ENCODE peak calls at places on chromosome 12, in ten cellular contexts. B is fibroblast of the aortic adventitia; W is GM10248; U is iris pigment epithelial cell; L is renal cortical epithelial cell; P is GM13977; O is H4; T is OCI-LY7; E is esophagus squamous epithelium; G is stimulated activated CD4-positive, alpha-beta T cell treated with anti-CD3 and anti-CD28 coated beads, Interleukin-15, amount 100 ng/mL, for 1 hour. A is an unnamed sample.

GRCh38 chr12:127926004-127926403 is 341.0 kb upstream of the TMEM132C start:
- DNase-seq in B (peak), W (no peak), U (peak), L (no peak), P (no peak), O (peak), T (no peak), E (no peak), G (no peak), A (no peak)

GRCh38 chr12:62783881-62784280 is 151.1 kb downstream of the PPM1H start:
- DNase-seq in B (no peak), W (no peak), U (no peak), L (no peak), P (no peak), O (no peak), T (no peak), E (no peak), G (no peak), A (no peak)

GRCh38 chr12:6323340-6323994 is 13.0 kb downstream of the PLEKHG6 start:
- DNase-seq in B (peak), W (peak), U (peak), L (peak), P (peak), O (peak), T (peak), E (no peak), G (no peak), A (no peak)

GRCh38 chr12:130552483-130552996 is 163.6 kb downstream of the RIMBP2 start:
- DNase-seq in B (no peak), W (no peak), U (no peak), L (no peak), P (no peak), O (no peak), T (no peak), E (no peak), G (no peak), A (no peak)

GRCh38 chr12:53082637-53083036 is 3.4 kb upstream of the SPRYD3 start:
- DNase-seq in B (no peak), W (no peak), U (no peak), L (no peak), P (no peak), O (no peak), T (no peak), E (no peak), G (no peak), A (no peak)

GRCh38 chr12:104457746-104458644 is 1.2 kb downstream of the CHST11 start:
- DNase-seq in B (peak), W (peak), U (no peak), L (no peak), P (peak), O (no peak), T (peak), E (no peak), G (peak), A (peak)

GRCh38 chr12:48865141-48865440 is 579 bp downstream of the RND1 start:
- DNase-seq in B (no peak), W (no peak), U (no peak), L (no peak), P (no peak), O (no peak), T (peak), E (no peak), G (no peak), A (no peak)

GRCh38 chr12:47190271-47190750 is 110.6 kb upstream of the AMIGO2 start:
- DNase-seq in B (peak), W (no peak), U (peak), L (peak), P (no peak), O (no peak), T (no peak), E (no peak), G (no peak), A (no peak)

GRCh38 chr12:79547735-79548347 is 142.9 kb downstream of the PAWR start:
- DNase-seq in B (peak), W (peak), U (peak), L (peak), P (peak), O (peak), T (peak), E (no peak), G (no peak), A (no peak)

GRCh38 chr12:99529966-99530365 is 117.6 kb upstream of the GARIN6 start:
- DNase-seq in B (no peak), W (peak), U (peak), L (peak), P (peak), O (peak), T (no peak), E (no peak), G (no peak), A (no peak)

GRCh38 chr12:131142891-131143637 is 189.4 kb downstream of the ADGRD1 start:
- DNase-seq in B (no peak), W (no peak), U (no peak), L (no peak), P (no peak), O (no peak), T (no peak), E (no peak), G (no peak), A (no peak)

GRCh38 chr12:21418403-21418802 is 19.1 kb upstream of the PYROXD1 start:
- DNase-seq in B (no peak), W (no peak), U (peak), L (peak), P (no peak), O (no peak), T (no peak), E (no peak), G (no peak), A (no peak)

GRCh38 chr12:31008961-31009840 is 64.5 kb upstream of the DDX11 start:
- DNase-seq in B (no peak), W (no peak), U (no peak), L (no peak), P (no peak), O (no peak), T (no peak), E (no peak), G (no peak), A (no peak)

GRCh38 chr12:51970904-51971646 is 19.6 kb downstream of the ACVR1B start:
- DNase-seq in B (peak), W (peak), U (peak), L (peak), P (peak), O (peak), T (peak), E (no peak), G (no peak), A (no peak)

GRCh38 chr12:13745100-13745678 is 236.2 kb downstream of the GRIN2B start:
- DNase-seq in B (no peak), W (no peak), U (no peak), L (no peak), P (no peak), O (no peak), T (no peak), E (no peak), G (no peak), A (no peak)

GRCh38 chr12:129226005-129226404 is 372.7 kb downstream of the GLT1D1 start:
- DNase-seq in B (no peak), W (no peak), U (no peak), L (no peak), P (no peak), O (no peak), T (no peak), E (no peak), G (no peak), A (no peak)

GRCh38 chr12:6377667-6377994 is 2.3 kb upstream of the SCNN1A start:
- DNase-seq in B (no peak), W (no peak), U (no peak), L (peak), P (no peak), O (no peak), T (no peak), E (no peak), G (no peak), A (peak)

GRCh38 chr12:110249716-110250225 is 31.3 kb upstream of the ATP2A2 start:
- DNase-seq in B (no peak), W (no peak), U (no peak), L (peak), P (no peak), O (no peak), T (no peak), E (no peak), G (no peak), A (peak)

GRCh38 chr12:981176-981828 is 9.7 kb upstream of the ERC1 start:
- DNase-seq in B (no peak), W (no peak), U (peak), L (peak), P (no peak), O (peak), T (no peak), E (no peak), G (no peak), A (no peak)

GRCh38 chr12:114335607-114336006 is 70.3 kb downstream of the TBX5 start:
- DNase-seq in B (no peak), W (no peak), U (no peak), L (no peak), P (no peak), O (no peak), T (no peak), E (no peak), G (no peak), A (no peak)

GRCh38 chr12:32336261-32336660 is 63.1 kb upstream of the FGD4 start:
- DNase-seq in B (no peak), W (no peak), U (peak), L (no peak), P (no peak), O (no peak), T (no peak), E (no peak), G (no peak), A (no peak)

GRCh38 chr12:56271031-56271430 is 4.3 kb downstream of the COQ10A start:
- DNase-seq in B (peak), W (no peak), U (peak), L (peak), P (no peak), O (no peak), T (peak), E (no peak), G (no peak), A (no peak)

GRCh38 chr12:124759841-124760508 is 103.7 kb downstream of the SCARB1 start:
- DNase-seq in B (no peak), W (no peak), U (peak), L (peak), P (no peak), O (no peak), T (no peak), E (no peak), G (no peak), A (no peak)

GRCh38 chr12:39095636-39096330 is 190.4 kb upstream of the CPNE8 start:
- DNase-seq in B (no peak), W (no peak), U (no peak), L (no peak), P (no peak), O (no peak), T (no peak), E (no peak), G (no peak), A (no peak)

GRCh38 chr12:53935562-53936341 is 2.9 kb upstream of the HOXC13 start:
- DNase-seq in B (no peak), W (no peak), U (no peak), L (no peak), P (no peak), O (no peak), T (no peak), E (no peak), G (no peak), A (no peak)

GRCh38 chr12:92608418-92609091 is 94.2 kb upstream of the PLEKHG7 start:
- DNase-seq in B (peak), W (no peak), U (peak), L (peak), P (peak), O (peak), T (peak), E (no peak), G (no peak), A (no peak)

GRCh38 chr12:97047361-97047760 is 140.3 kb downstream of the NEDD1 start:
- DNase-seq in B (no peak), W (no peak), U (no peak), L (no peak), P (no peak), O (no peak), T (no peak), E (no peak), G (no peak), A (no peak)

GRCh38 chr12:33423706-33424105 is 15.9 kb downstream of the SYT10 start:
- DNase-seq in B (no peak), W (no peak), U (no peak), L (no peak), P (no peak), O (no peak), T (no peak), E (no peak), G (no peak), A (no peak)

GRCh38 chr12:4271433-4272013 is 2.0 kb upstream of the CCND2 start:
- DNase-seq in B (no peak), W (peak), U (peak), L (no peak), P (peak), O (no peak), T (no peak), E (no peak), G (no peak), A (no peak)

GRCh38 chr12:3362751-3363150 is 128.3 kb upstream of the PRMT8 start:
- DNase-seq in B (no peak), W (no peak), U (no peak), L (peak), P (no peak), O (no peak), T (no peak), E (no peak), G (no peak), A (no peak)

GRCh38 chr12:80707126-80707829 is at the start of gene MYF6:
- DNase-seq in B (no peak), W (no peak), U (no peak), L (no peak), P (no peak), O (no peak), T (no peak), E (no peak), G (no peak), A (no peak)

GRCh38 chr12:26195250-26195640 is at the start of gene SSPN:
- DNase-seq in B (peak), W (peak), U (peak), L (peak), P (no peak), O (no peak), T (no peak), E (peak), G (no peak), A (peak)

GRCh38 chr12:116183741-116184141 is 93.8 kb downstream of the MED13L start:
- DNase-seq in B (peak), W (no peak), U (no peak), L (no peak), P (no peak), O (peak), T (no peak), E (no peak), G (no peak), A (no peak)

GRCh38 chr12:27554421-27555186 is 30.6 kb downstream of the PPFIBP1 start:
- DNase-seq in B (peak), W (no peak), U (no peak), L (peak), P (no peak), O (no peak), T (no peak), E (no peak), G (no peak), A (peak)

GRCh38 chr12:116933101-116933500 is 22.4 kb downstream of the FBXW8 start:
- DNase-seq in B (peak), W (no peak), U (no peak), L (no peak), P (no peak), O (no peak), T (no peak), E (no peak), G (no peak), A (no peak)

GRCh38 chr12:130161261-130162231 is 718 bp upstream of the FZD10 start:
- DNase-seq in B (no peak), W (no peak), U (peak), L (no peak), P (peak), O (peak), T (no peak), E (no peak), G (no peak), A (peak)

GRCh38 chr12:86729798-86730197 is 473.6 kb upstream of the MGAT4C start:
- DNase-seq in B (no peak), W (no peak), U (peak), L (no peak), P (no peak), O (no peak), T (no peak), E (no peak), G (no peak), A (no peak)

GRCh38 chr12:23473071-23473470 is 476.4 kb downstream of the SOX5 start:
- DNase-seq in B (no peak), W (no peak), U (no peak), L (no peak), P (no peak), O (no peak), T (no peak), E (no peak), G (no peak), A (no peak)

GRCh38 chr12:128111333-128111732 is 155.6 kb upstream of the TMEM132C start:
- DNase-seq in B (no peak), W (no peak), U (no peak), L (no peak), P (no peak), O (peak), T (no peak), E (no peak), G (no peak), A (no peak)

GRCh38 chr12:31408778-31409177 is 82.8 kb upstream of the SINHCAF start:
- DNase-seq in B (no peak), W (no peak), U (no peak), L (no peak), P (no peak), O (no peak), T (no peak), E (no peak), G (no peak), A (no peak)